ENCODE peak calls at places on chromosomes 16 and 17, in ten cellular contexts. N is MV-4-11, L is NCI-H1436, M is HS-5, A is A549, J is fibroblast of lung, F is uterus, U is NCI-H1417, T is Right ventricle myocardium superior, G is ovary. D is an unnamed sample.

GRCh38 chr17:9231449-9232154 is 210.3 kb downstream of the NTN1 start:
- DNase-seq in N (no peak), L (no peak), M (no peak), A (no peak), J (no peak), F (no peak), U (no peak), T (no peak), G (no peak), D (no peak)

GRCh38 chr16:70736454-70737376 is 50.9 kb upstream of the MTSS2 start:
- DNase-seq in N (no peak), L (no peak), M (no peak), A (no peak), J (peak), F (no peak), U (no peak), T (no peak), G (no peak), D (no peak)

GRCh38 chr16:70753228-70753627 is 47.7 kb downstream of the VAC14 start:
- DNase-seq in N (no peak), L (no peak), M (no peak), A (no peak), J (no peak), F (no peak), U (no peak), T (no peak), G (no peak), D (no peak)

GRCh38 chr17:59121901-59122480 is 15.3 kb upstream of the TRIM37 start:
- DNase-seq in N (peak), L (no peak), M (no peak), A (no peak), J (no peak), F (no peak), U (no peak), T (no peak), G (no peak), D (no peak)

GRCh38 chr17:72056155-72056554 is 64.7 kb upstream of the SOX9 start:
- DNase-seq in N (no peak), L (no peak), M (no peak), A (no peak), J (no peak), F (no peak), U (no peak), T (no peak), G (no peak), D (no peak)

GRCh38 chr17:42387663-42388380 is 420 bp downstream of the STAT3 start:
- DNase-seq in N (peak), L (no peak), M (no peak), A (no peak), J (peak), F (peak), U (peak), T (peak), G (peak), D (no peak)

GRCh38 chr17:19456016-19456927 is 45.2 kb downstream of the RNF112 start:
- DNase-seq in N (no peak), L (no peak), M (no peak), A (no peak), J (no peak), F (no peak), U (no peak), T (no peak), G (no peak), D (no peak)

GRCh38 chr17:73718912-73719311 is 74.7 kb upstream of the SDK2 start:
- DNase-seq in N (peak), L (no peak), M (no peak), A (no peak), J (no peak), F (no peak), U (peak), T (no peak), G (no peak), D (no peak)

GRCh38 chr17:56172517-56172982 is 19.3 kb downstream of the ANKFN1 start:
- DNase-seq in N (no peak), L (no peak), M (no peak), A (no peak), J (no peak), F (no peak), U (peak), T (peak), G (no peak), D (no peak)

GRCh38 chr16:68704232-68704867 is 32.7 kb upstream of the CDH1 start:
- DNase-seq in N (peak), L (peak), M (peak), A (peak), J (peak), F (peak), U (peak), T (peak), G (peak), D (peak)

GRCh38 chr16:58127033-58127556 is 2.1 kb downstream of the CFAP20 start:
- DNase-seq in N (peak), L (no peak), M (no peak), A (peak), J (peak), F (no peak), U (no peak), T (no peak), G (peak), D (no peak)

GRCh38 chr16:49749816-49750215 is 106.1 kb downstream of the ZNF423 start:
- DNase-seq in N (no peak), L (no peak), M (no peak), A (no peak), J (no peak), F (no peak), U (no peak), T (no peak), G (no peak), D (no peak)

GRCh38 chr17:39929657-39930407 is 2.3 kb downstream of the LRRC3C start:
- DNase-seq in N (no peak), L (no peak), M (peak), A (peak), J (peak), F (no peak), U (no peak), T (no peak), G (no peak), D (no peak)

GRCh38 chr16:8655184-8655717 is 19.2 kb upstream of the ABAT start:
- DNase-seq in N (peak), L (no peak), M (no peak), A (peak), J (peak), F (no peak), U (no peak), T (no peak), G (no peak), D (no peak)

GRCh38 chr17:80930335-80931040 is 61.2 kb upstream of the CHMP6 start:
- DNase-seq in N (no peak), L (no peak), M (no peak), A (no peak), J (no peak), F (no peak), U (no peak), T (no peak), G (no peak), D (no peak)

GRCh38 chr17:33142703-33143299 is 150.3 kb downstream of the ASIC2 start:
- DNase-seq in N (peak), L (no peak), M (peak), A (peak), J (peak), F (no peak), U (no peak), T (no peak), G (no peak), D (no peak)

GRCh38 chr17:79485399-79485985 is 125.4 kb downstream of the RBFOX3 start:
- DNase-seq in N (no peak), L (no peak), M (no peak), A (no peak), J (no peak), F (no peak), U (no peak), T (no peak), G (no peak), D (no peak)

GRCh38 chr16:23597003-23597756 is 1.1 kb upstream of the NDUFAB1 start:
- DNase-seq in N (peak), L (no peak), M (no peak), A (peak), J (no peak), F (no peak), U (no peak), T (peak), G (no peak), D (no peak)

GRCh38 chr16:82694239-82694874 is 67.6 kb downstream of the CDH13 start:
- DNase-seq in N (no peak), L (no peak), M (peak), A (no peak), J (peak), F (no peak), U (no peak), T (no peak), G (no peak), D (no peak)

GRCh38 chr17:80984749-80985148 is 6.9 kb upstream of the CHMP6 start:
- DNase-seq in N (no peak), L (no peak), M (peak), A (peak), J (peak), F (peak), U (no peak), T (no peak), G (no peak), D (no peak)

GRCh38 chr16:6682142-6682811 is 650.4 kb upstream of the RBFOX1 start:
- DNase-seq in N (peak), L (no peak), M (no peak), A (peak), J (no peak), F (no peak), U (peak), T (peak), G (no peak), D (no peak)

GRCh38 chr17:616407-616806 is 98.2 kb downstream of the VPS53 start:
- DNase-seq in N (no peak), L (no peak), M (no peak), A (no peak), J (no peak), F (no peak), U (no peak), T (no peak), G (no peak), D (no peak)

GRCh38 chr17:82679586-82680465 is 18.7 kb downstream of the RAB40B start:
- DNase-seq in N (no peak), L (no peak), M (no peak), A (no peak), J (no peak), F (no peak), U (no peak), T (no peak), G (no peak), D (no peak)

GRCh38 chr17:27322026-27322425 is 28.1 kb downstream of the WSB1 start:
- DNase-seq in N (no peak), L (no peak), M (no peak), A (no peak), J (no peak), F (no peak), U (no peak), T (no peak), G (no peak), D (no peak)

GRCh38 chr16:11257131-11257938 is 1.3 kb upstream of the SOCS1 start:
- DNase-seq in N (peak), L (peak), M (peak), A (peak), J (peak), F (peak), U (peak), T (peak), G (peak), D (peak)

GRCh38 chr16:4089811-4090293 is 26.4 kb downstream of the ADCY9 start:
- DNase-seq in N (no peak), L (no peak), M (no peak), A (no peak), J (no peak), F (no peak), U (peak), T (no peak), G (no peak), D (no peak)

GRCh38 chr17:4565209-4566141 is 5.1 kb upstream of the GGT6 start:
- DNase-seq in N (peak), L (peak), M (peak), A (peak), J (peak), F (peak), U (peak), T (peak), G (peak), D (peak)

GRCh38 chr17:74042744-74043486 is 160.6 kb upstream of the RPL38 start:
- DNase-seq in N (peak), L (no peak), M (peak), A (peak), J (peak), F (peak), U (no peak), T (no peak), G (no peak), D (peak)

GRCh38 chr17:46264456-46265198 is 30.3 kb upstream of the LRRC37A start:
- DNase-seq in N (no peak), L (no peak), M (peak), A (peak), J (peak), F (no peak), U (no peak), T (no peak), G (no peak), D (no peak)

GRCh38 chr16:56191807-56192643 is 736 bp downstream of the GNAO1 start:
- DNase-seq in N (no peak), L (no peak), M (no peak), A (no peak), J (no peak), F (no peak), U (no peak), T (peak), G (peak), D (no peak)

GRCh38 chr17:65553646-65554567 is 7.5 kb downstream of the AXIN2 start:
- DNase-seq in N (no peak), L (no peak), M (no peak), A (no peak), J (no peak), F (no peak), U (no peak), T (no peak), G (no peak), D (no peak)

GRCh38 chr16:4318171-4318910 is 2.5 kb downstream of the GLIS2 start:
- DNase-seq in N (no peak), L (no peak), M (no peak), A (no peak), J (no peak), F (no peak), U (no peak), T (no peak), G (no peak), D (no peak)

GRCh38 chr17:80931421-80932265 is 60.0 kb upstream of the CHMP6 start:
- DNase-seq in N (no peak), L (no peak), M (peak), A (no peak), J (peak), F (no peak), U (peak), T (no peak), G (no peak), D (no peak)

GRCh38 chr16:59148756-59149155 is 414.6 kb upstream of the GOT2 start:
- DNase-seq in N (no peak), L (no peak), M (peak), A (no peak), J (no peak), F (no peak), U (no peak), T (no peak), G (no peak), D (no peak)

GRCh38 chr16:82660078-82660645 is 33.4 kb downstream of the CDH13 start:
- DNase-seq in N (no peak), L (no peak), M (no peak), A (no peak), J (peak), F (no peak), U (no peak), T (no peak), G (no peak), D (no peak)

D was measured in frontal cortex.